ENCODE peak calls at places on chromosomes 3 and 15, in ten cellular contexts. F is CD4-positive, alpha-beta T cell; B is transverse colon; I is PC-9; T is CD8-positive, alpha-beta T cell; W is lower lobe of right lung; Z is neural progenitor cell; K is effector memory CD4-positive, alpha-beta T cell; J is astrocyte; O is tibial artery. R is an unnamed sample. For H3K27me3 and H3K9me3, the result is how much of the 10 kb centered on the place peaks cover.

GRCh38 chr3:64343692-64344440 is 118.6 kb upstream of the PRICKLE2 start:
- DNase-seq in W (no peak), O (no peak), J (peak), F (no peak), Z (no peak), T (no peak), K (no peak), B (no peak), I (no peak), R (no peak)

GRCh38 chr3:153595186-153595815 is 433.3 kb downstream of the RAP2B start:
- DNase-seq in B (no peak), K (no peak), W (no peak), F (no peak), T (no peak), Z (peak), J (peak), O (no peak), I (no peak), R (no peak)

GRCh38 chr15:44034933-44035624 is 160.0 kb downstream of the FRMD5 start:
- DNase-seq in T (no peak), W (no peak), O (no peak), B (no peak), K (no peak), J (peak), F (no peak), Z (no peak), I (no peak), R (no peak)

GRCh38 chr3:46948830-46949671 is 27.5 kb downstream of the CCDC12 start:
- DNase-seq in J (no peak), T (no peak), O (no peak), Z (no peak), B (peak), W (peak), K (no peak), I (peak), F (no peak), R (no peak)

GRCh38 chr3:112149136-112149535 is 16.1 kb upstream of the GCSAM start:
- DNase-seq in F (no peak), J (no peak), Z (no peak), I (no peak), W (no peak), K (no peak), O (no peak), T (no peak), B (no peak), R (no peak)

GRCh38 chr15:89195836-89196235 is 25.5 kb downstream of the RLBP1 start:
- DNase-seq in O (peak), I (no peak), W (no peak), B (no peak), J (peak), F (no peak), T (no peak), Z (no peak), K (no peak), R (no peak)

GRCh38 chr3:149377408-149378111 is at the start of gene TM4SF1:
- DNase-seq in T (no peak), Z (no peak), I (peak), W (peak), O (peak), B (peak), F (no peak), K (no peak), J (peak), R (no peak)

GRCh38 chr15:71391421-71392047 is 276.3 kb downstream of the THSD4 start:
- DNase-seq in T (no peak), O (no peak), J (no peak), I (no peak), W (no peak), F (no peak), K (no peak), Z (peak), B (no peak), R (no peak)

GRCh38 chr15:31461911-31462480 is 135.4 kb downstream of the KLF13 start:
- DNase-seq in I (no peak), J (no peak), Z (no peak), B (no peak), T (no peak), W (no peak), O (peak), K (no peak), F (no peak), R (no peak)

GRCh38 chr3:72153477-72154314 is 368.7 kb upstream of the PROK2 start:
- DNase-seq in F (no peak), K (no peak), T (no peak), J (no peak), O (no peak), Z (no peak), I (no peak), W (no peak), B (no peak), R (no peak)

GRCh38 chr3:65377637-65378036 is 661.1 kb downstream of the MAGI1 start:
- DNase-seq in I (no peak), F (no peak), Z (no peak), T (no peak), O (no peak), W (no peak), K (no peak), B (no peak), J (no peak), R (no peak)

GRCh38 chr15:57720861-57721260 is 14.3 kb downstream of the POLR2M start:
- DNase-seq in K (no peak), Z (no peak), W (no peak), B (no peak), F (no peak), J (peak), O (no peak), T (no peak), I (no peak), R (no peak)

GRCh38 chr3:159732172-159733111 is 256.2 kb upstream of the IL12A start:
- DNase-seq in W (no peak), B (no peak), K (no peak), O (no peak), T (no peak), J (peak), I (peak), F (no peak), Z (peak), R (no peak)

GRCh38 chr3:150020527-150020926 is 49.8 kb upstream of the PFN2 start:
- DNase-seq in W (no peak), O (no peak), J (peak), T (no peak), F (no peak), K (no peak), I (no peak), Z (no peak), B (no peak), R (no peak)

GRCh38 chr15:90264649-90265048 is 823 bp upstream of the NGRN start:
- DNase-seq in W (no peak), T (peak), J (no peak), B (peak), O (no peak), Z (no peak), K (no peak), I (peak), F (no peak), R (no peak)

GRCh38 chr15:35320911-35321310 is 225.1 kb downstream of the DPH6 start:
- DNase-seq in J (no peak), W (no peak), K (no peak), T (no peak), I (no peak), O (no peak), F (no peak), Z (no peak), B (no peak), R (no peak)

GRCh38 chr15:68795298-68795848 is 25.3 kb downstream of the ANP32A start:
- DNase-seq in K (peak), Z (peak), T (peak), F (peak), I (no peak), O (peak), W (peak), J (peak), B (peak), R (peak)

GRCh38 chr15:92029104-92029466 is 175.6 kb downstream of the SLCO3A1 start:
- DNase-seq in B (no peak), T (no peak), I (no peak), W (no peak), F (no peak), O (no peak), Z (no peak), J (no peak), K (no peak), R (no peak)

GRCh38 chr3:87164245-87164644 is 62.9 kb upstream of the CHMP2B start:
- DNase-seq in J (no peak), K (no peak), T (no peak), W (no peak), Z (no peak), O (no peak), I (no peak), F (no peak), B (no peak), R (no peak)

GRCh38 chr3:146209371-146209770 is 41.5 kb downstream of the PLSCR4 start:
- DNase-seq in K (no peak), O (no peak), W (no peak), F (no peak), J (peak), Z (no peak), T (no peak), I (no peak), B (no peak), R (no peak)

GRCh38 chr15:64149424-64150235 is 1.9 kb upstream of the SNX22 start:
- DNase-seq in K (no peak), O (peak), J (no peak), Z (no peak), F (no peak), T (no peak), B (no peak), W (no peak), I (no peak), R (no peak)

GRCh38 chr3:27368831-27369607 is at the start of gene NEK10:
- DNase-seq in F (peak), W (peak), J (peak), K (peak), O (peak), T (peak), B (peak), I (peak), Z (peak), R (peak)

GRCh38 chr3:185998136-185998535 is 60.3 kb upstream of the TRA2B start:
- DNase-seq in I (no peak), K (no peak), Z (no peak), B (no peak), T (no peak), O (no peak), W (no peak), F (no peak), J (no peak), R (no peak)

DNA sequence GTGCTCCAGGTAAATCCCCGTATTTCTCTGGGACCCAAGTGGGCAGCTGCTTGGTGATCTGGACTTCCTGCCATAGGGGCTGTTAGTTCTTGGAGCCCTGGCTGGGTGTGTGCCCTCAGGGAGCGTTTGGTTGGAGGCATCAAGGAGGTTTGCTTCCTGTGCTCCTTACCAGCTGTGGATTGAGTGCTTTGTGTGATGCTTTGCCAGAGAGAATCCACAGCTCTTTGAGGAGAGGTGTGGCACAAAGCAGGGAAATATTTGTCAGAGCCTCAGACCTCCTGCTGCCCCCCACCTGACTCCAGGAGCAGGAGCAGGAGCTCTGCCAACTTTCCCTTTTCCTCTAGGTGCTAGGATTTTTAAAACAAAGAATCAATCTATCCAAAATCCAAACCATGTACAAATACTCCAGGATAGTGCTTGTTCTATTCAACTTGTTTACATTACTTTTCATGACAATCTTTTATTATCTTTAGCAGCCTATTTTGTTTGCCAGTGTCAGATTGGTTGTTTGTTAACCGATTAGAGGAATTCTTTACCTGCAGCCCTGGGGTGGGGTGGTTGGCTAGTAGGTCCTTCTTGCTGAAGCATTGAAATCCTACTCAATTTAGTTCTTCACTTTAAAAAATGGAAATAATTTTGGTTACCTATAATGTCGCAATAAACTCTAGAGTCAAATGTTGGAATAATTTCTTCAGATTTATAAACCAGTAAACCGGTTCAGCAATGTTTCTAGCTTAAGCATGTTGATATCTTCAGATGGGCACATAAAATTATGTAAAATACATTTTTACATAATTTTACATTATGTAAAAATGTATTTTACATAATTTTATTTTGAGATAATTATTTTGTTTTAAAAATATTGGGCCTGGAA is 2.5 kb downstream of the CTDSPL start:
- DNase-seq in K (no peak), Z (no peak), O (no peak), J (no peak), B (no peak), T (no peak), W (no peak), F (no peak), I (peak), R (no peak)
- H3K27ac ChIP-seq in K (no peak), Z (no peak), O (peak), J (no peak), B (peak), T (no peak), W (peak), F (no peak), I (peak), R (no peak)

GRCh38 chr3:53845881-53846133 is 412 bp downstream of the CHDH start:
- DNase-seq in I (no peak), F (no peak), T (no peak), Z (no peak), W (no peak), K (no peak), J (no peak), O (no peak), B (no peak), R (no peak)
- H3K27me3 ChIP-seq in I (under half), F (half or more), T (under half), Z (under half), W (under half), K (under half), J (under half), O (under half), B (under half), R (under half)

GRCh38 chr3:176403531-176403930 is 793.8 kb downstream of the TBL1XR1 start:
- DNase-seq in K (no peak), O (no peak), I (no peak), B (no peak), T (no peak), J (no peak), F (no peak), W (no peak), Z (no peak), R (no peak)
- H3K9me3 ChIP-seq in K (under half), O (under half), I (under half), B (under half), T (under half), J (under half), F (under half), W (under half), Z (under half), R (under half)

GRCh38 chr3:114005406-114005987 is 50.8 kb downstream of the CCDC191 start:
- DNase-seq in F (no peak), J (no peak), K (no peak), W (no peak), B (peak), O (no peak), T (no peak), I (no peak), Z (no peak), R (no peak)
- H3K27ac ChIP-seq in F (no peak), J (no peak), K (no peak), W (no peak), B (no peak), O (no peak), T (no peak), I (no peak), Z (no peak), R (no peak)

GRCh38 chr3:198109883-198110282 is 149.9 kb downstream of the LMLN start:
- DNase-seq in T (no peak), O (no peak), K (no peak), B (no peak), W (no peak), J (no peak), Z (no peak), F (no peak), I (no peak), R (no peak)
- H3K27me3 ChIP-seq in T (under half), O (half or more), K (under half), B (half or more), W (half or more), J (under half), Z (half or more), F (under half), I (under half), R (under half)